ENCODE peak calls at places on chromosomes 11 and 22, in four cellular contexts. W, G, D and L are unnamed samples.

GRCh38 chr22:20080776-20081654 is 974 bp downstream of the DGCR8 start:
- DNase-seq in W (peak), D (peak), G (peak), L (peak)

GRCh38 chr11:117121176-117121575 is 22.9 kb upstream of the PAFAH1B2 start:
- DNase-seq in G (peak), W (no peak), D (no peak), L (no peak)

GRCh38 chr11:132258865-132259264 is 888.5 kb downstream of the NTM start:
- DNase-seq in G (no peak), W (no peak), D (peak), L (peak)

GRCh38 chr11:126740857-126741256 is 259.7 kb downstream of the KIRREL3 start:
- DNase-seq in W (no peak), D (no peak), G (no peak), L (no peak)

GRCh38 chr11:61429346-61429690 is 457 bp downstream of the CPSF7 start:
- DNase-seq in G (peak), D (peak), W (no peak), L (peak)

GRCh38 chr11:116577273-116577672 is 195.5 kb downstream of the BUD13 start:
- DNase-seq in G (no peak), D (no peak), W (no peak), L (no peak)

GRCh38 chr11:97610000-97610399 is 1220.2 kb downstream of the JRKL start:
- DNase-seq in G (peak), D (peak), W (no peak), L (no peak)

GRCh38 chr11:110833033-110833484 is 120.8 kb upstream of the ARHGAP20 start:
- DNase-seq in D (peak), G (peak), W (no peak), L (no peak)

GRCh38 chr11:65432133-65432650 is 9.6 kb downstream of the NEAT1 start:
- DNase-seq in D (peak), G (peak), W (no peak), L (no peak)

GRCh38 chr11:2383823-2384722 is 7.0 kb downstream of the CD81 start:
- DNase-seq in G (no peak), W (peak), D (no peak), L (no peak)

GRCh38 chr22:34111210-34111824 is 191.0 kb upstream of the LARGE1 start:
- DNase-seq in W (no peak), D (peak), G (peak), L (no peak)

GRCh38 chr11:114317738-114318137 is 21.5 kb downstream of the NNMT start:
- DNase-seq in G (peak), D (peak), W (no peak), L (no peak)

GRCh38 chr11:72828081-72828567 is 13.9 kb downstream of the ATG16L2 start:
- DNase-seq in W (peak), G (peak), D (peak), L (no peak)

GRCh38 chr11:26335903-26336302 is 4.0 kb downstream of the ANO3 start:
- DNase-seq in G (peak), W (no peak), D (no peak), L (peak)

GRCh38 chr11:26331911-26332571 is at the start of gene ANO3:
- DNase-seq in G (peak), D (peak), W (peak), L (peak)

GRCh38 chr11:26330255-26330654 is 1.7 kb upstream of the ANO3 start:
- DNase-seq in D (no peak), G (no peak), W (no peak), L (no peak)

GRCh38 chr11:26333906-26334305 is 2.0 kb downstream of the ANO3 start:
- DNase-seq in D (peak), G (peak), W (no peak), L (peak)

DNA sequence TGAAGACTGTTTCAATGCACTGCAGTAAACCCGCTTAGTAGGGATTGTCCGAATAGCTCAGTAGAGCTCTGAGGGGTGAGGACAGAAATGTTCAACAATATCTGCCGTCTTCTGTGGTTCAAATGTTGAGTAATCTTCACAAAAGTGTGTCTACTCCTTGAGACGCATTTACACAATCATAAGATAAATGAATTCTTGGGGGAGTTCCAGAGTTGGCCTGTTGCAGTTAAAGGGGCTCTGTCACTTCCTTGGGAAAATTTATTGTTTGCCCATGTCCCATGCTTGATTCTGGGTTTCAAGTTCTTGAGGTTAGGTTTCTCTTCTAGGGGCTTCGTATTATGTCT is 614 bp downstream of the ANO3 start:
- DNase-seq in D (peak), W (no peak), G (peak), L (no peak)
- H3K4me3 ChIP-seq in D (no peak), W (no peak), G (no peak), L (no peak)

DNA sequence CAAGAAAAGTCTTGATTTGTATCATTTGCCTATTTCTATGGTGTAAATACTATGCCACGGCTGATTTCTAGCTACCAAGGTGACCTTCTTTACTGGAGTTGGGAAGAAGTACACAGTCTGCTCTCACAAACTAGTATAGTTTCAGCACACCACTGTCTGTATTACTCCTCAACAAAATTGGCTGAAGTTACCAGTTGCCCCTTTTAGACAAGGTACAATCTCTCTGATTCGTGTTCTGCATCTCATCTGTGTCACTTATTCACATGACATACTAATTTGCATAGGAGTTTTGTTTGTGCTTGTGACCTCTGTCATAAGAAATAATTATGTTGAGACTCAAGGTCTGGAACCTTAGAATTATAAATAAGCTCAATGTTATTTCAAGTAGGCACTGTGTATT is 97.3 kb downstream of the C11orf87 start:
- DNase-seq in G (no peak), W (no peak), D (no peak), L (no peak)
- TF ChIP-seq CTCF in G (no peak), W (no peak), D (no peak), L (no peak)

GRCh38 chr22:26461188-26461810 is 22.3 kb downstream of the HPS4 start:
- DNase-seq in D (peak), W (peak), G (peak), L (peak)

GRCh38 chr22:26462971-26463661 is 20.5 kb downstream of the HPS4 start:
- DNase-seq in D (peak), G (no peak), W (no peak), L (no peak)

GRCh38 chr22:26460202-26460601 is 23.4 kb downstream of the HPS4 start:
- DNase-seq in W (no peak), D (no peak), G (no peak), L (no peak)

GRCh38 chr22:26463688-26464087 is 19.9 kb downstream of the HPS4 start:
- DNase-seq in W (no peak), D (no peak), G (no peak), L (no peak)

GRCh38 chr22:26462051-26462450 is 21.5 kb downstream of the HPS4 start:
- DNase-seq in W (no peak), D (no peak), G (no peak), L (no peak)
- H3K4me3 ChIP-seq in W (no peak), D (no peak), G (no peak), L (no peak)

GRCh38 chr22:35329114-35329847 is 29.6 kb downstream of the TOM1 start:
- DNase-seq in G (no peak), W (no peak), D (no peak), L (no peak)
- TF ChIP-seq CTCF in G (no peak), W (peak), D (no peak), L (no peak)

DNA sequence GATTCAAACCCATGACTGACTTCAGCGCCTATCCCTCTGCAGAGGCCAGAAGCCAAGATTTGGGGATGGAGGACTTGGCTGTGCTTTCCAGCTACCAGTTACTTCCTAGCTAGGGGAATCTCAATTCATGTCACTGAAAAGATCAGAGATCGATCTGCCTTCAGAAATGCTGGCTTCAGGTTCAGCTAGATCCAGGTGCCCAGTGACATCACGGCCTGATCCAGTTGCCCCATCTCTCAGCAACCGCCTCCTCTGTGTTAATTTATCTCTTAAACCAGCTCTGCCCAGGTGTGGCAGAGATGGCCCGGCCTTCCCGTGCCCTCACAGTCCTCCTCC is 24.2 kb downstream of the CYTH4 start:
- DNase-seq in W (no peak), G (no peak), D (no peak), L (no peak)
- H3K4me3 ChIP-seq in W (no peak), G (no peak), D (no peak), L (no peak)